ENCODE peak calls at places on chromosomes 4 and X, in four cellular contexts. One of them, this sample, is unnamed.

GRCh38 chrX:15497865-15498264 is 2.7 kb upstream of the BMX start:
- DNase-seq in K562: peak; percentile 82
- DNase-seq in WTC11: peak; percentile 69
- DNase-seq in HepG2: peak; percentile 24
- DNase-seq in this sample: no peak

GRCh38 chr4:134944115-134944514 is 742.5 kb upstream of the PABPC4L start:
- DNase-seq in K562: no peak
- DNase-seq in WTC11: no peak
- DNase-seq in HepG2: no peak
- DNase-seq in this sample: no peak

GRCh38 chrX:150504399-150505186 is 63.8 kb upstream of the MTM1 start:
- DNase-seq in K562: peak; percentile 6
- DNase-seq in WTC11: no peak
- DNase-seq in HepG2: no peak
- DNase-seq in this sample: no peak

GRCh38 chrX:50071507-50071906 is 129.3 kb downstream of the AKAP4 start:
- DNase-seq in K562: no peak
- DNase-seq in WTC11: no peak
- DNase-seq in HepG2: no peak
- DNase-seq in this sample: no peak

GRCh38 chrX:121642415-121642814 is 595.0 kb downstream of the GLUD2 start:
- DNase-seq in K562: no peak
- DNase-seq in WTC11: no peak
- DNase-seq in HepG2: no peak
- DNase-seq in this sample: no peak

GRCh38 chr4:113952452-113953029 is 26.9 kb downstream of the ARSJ start:
- DNase-seq in K562: peak; percentile 14
- DNase-seq in WTC11: peak; percentile 29
- DNase-seq in HepG2: peak; percentile 54
- DNase-seq in this sample: peak; percentile 12

GRCh38 chr4:22512306-22512705 is 3.6 kb downstream of the ADGRA3 start:
- DNase-seq in K562: no peak
- DNase-seq in WTC11: no peak
- DNase-seq in HepG2: no peak
- DNase-seq in this sample: no peak

GRCh38 chr4:4735136-4735754 is 124.2 kb upstream of the MSX1 start:
- DNase-seq in K562: no peak
- DNase-seq in WTC11: no peak
- DNase-seq in HepG2: no peak
- DNase-seq in this sample: no peak

GRCh38 chr4:109914356-109914755 is 1.7 kb downstream of the EGF start:
- DNase-seq in K562: no peak
- DNase-seq in WTC11: no peak
- DNase-seq in HepG2: no peak
- DNase-seq in this sample: no peak

GRCh38 chr4:70994387-70995099 is 1.1 kb downstream of the DCK start:
- DNase-seq in K562: peak; percentile 42
- DNase-seq in WTC11: no peak
- DNase-seq in HepG2: no peak
- DNase-seq in this sample: no peak

GRCh38 chr4:93788712-93789111 is 39.8 kb upstream of the ATOH1 start:
- DNase-seq in K562: peak; percentile 8
- DNase-seq in WTC11: no peak
- DNase-seq in HepG2: peak; percentile 7
- DNase-seq in this sample: no peak

GRCh38 chr4:186258216-186258811 is 7.7 kb upstream of the F11 start:
- DNase-seq in K562: no peak
- DNase-seq in WTC11: no peak
- DNase-seq in HepG2: no peak
- DNase-seq in this sample: no peak

GRCh38 chr4:141702472-141703182 is 66.2 kb downstream of the IL15 start:
- DNase-seq in K562: no peak
- DNase-seq in WTC11: peak; percentile 44
- DNase-seq in HepG2: no peak
- DNase-seq in this sample: no peak

GRCh38 chrX:151151668-151152267 is 24.6 kb upstream of the GPR50 start:
- DNase-seq in K562: peak; percentile 57
- DNase-seq in WTC11: peak; percentile 10
- DNase-seq in HepG2: peak; percentile 14
- DNase-seq in this sample: no peak

GRCh38 chr4:127250577-127250976 is 382.2 kb upstream of the INTU start:
- DNase-seq in K562: no peak
- DNase-seq in WTC11: no peak
- DNase-seq in HepG2: no peak
- DNase-seq in this sample: no peak

GRCh38 chrX:10166731-10167149 is 10.0 kb downstream of the CLCN4 start:
- DNase-seq in K562: no peak
- DNase-seq in WTC11: no peak
- DNase-seq in HepG2: peak; percentile 39
- DNase-seq in this sample: no peak

GRCh38 chrX:151896734-151897474 is 15.8 kb upstream of the MAGEA4 start:
- DNase-seq in K562: peak; percentile 20
- DNase-seq in WTC11: no peak
- DNase-seq in HepG2: no peak
- DNase-seq in this sample: no peak

GRCh38 chr4:123588631-123589223 is 192.1 kb downstream of the SPRY1 start:
- DNase-seq in K562: peak; percentile 23
- DNase-seq in WTC11: no peak
- DNase-seq in HepG2: peak; percentile 86
- DNase-seq in this sample: peak; percentile 84

GRCh38 chr4:101967697-101968346 is 177.3 kb downstream of the BANK1 start:
- DNase-seq in K562: no peak
- DNase-seq in WTC11: no peak
- DNase-seq in HepG2: no peak
- DNase-seq in this sample: no peak

GRCh38 chr4:721261-722171 is 15.9 kb downstream of the PCGF3 start:
- DNase-seq in K562: no peak
- DNase-seq in WTC11: no peak
- DNase-seq in HepG2: no peak
- DNase-seq in this sample: no peak

GRCh38 chrX:38335382-38335781 is 8.1 kb upstream of the RPGR start:
- DNase-seq in K562: no peak
- DNase-seq in WTC11: no peak
- DNase-seq in HepG2: no peak
- DNase-seq in this sample: no peak

GRCh38 chrX:150546711-150547153 is 21.7 kb upstream of the MTM1 start:
- DNase-seq in K562: no peak
- DNase-seq in WTC11: no peak
- DNase-seq in HepG2: no peak
- DNase-seq in this sample: no peak

GRCh38 chrX:143240658-143241057 is 214.9 kb downstream of the SPANXN4 start:
- DNase-seq in K562: no peak
- DNase-seq in WTC11: no peak
- DNase-seq in HepG2: no peak
- DNase-seq in this sample: no peak

GRCh38 chr4:72468904-72469502 is 100.0 kb downstream of the ADAMTS3 start:
- DNase-seq in K562: peak; percentile 40
- DNase-seq in WTC11: no peak
- DNase-seq in HepG2: peak; percentile 17
- DNase-seq in this sample: no peak

GRCh38 chr4:101022151-101023024 is 324.9 kb downstream of the PPP3CA start:
- DNase-seq in K562: no peak
- DNase-seq in WTC11: no peak
- DNase-seq in HepG2: no peak
- DNase-seq in this sample: no peak

GRCh38 chr4:87326460-87326859 is 3.8 kb upstream of the HSD17B13 start:
- DNase-seq in K562: no peak
- DNase-seq in WTC11: no peak
- DNase-seq in HepG2: no peak
- DNase-seq in this sample: no peak

GRCh38 chr4:95363966-95364365 is 184.8 kb downstream of the UNC5C start:
- DNase-seq in K562: no peak
- DNase-seq in WTC11: no peak
- DNase-seq in HepG2: no peak
- DNase-seq in this sample: no peak

GRCh38 chr4:73446336-73446938 is 10.4 kb downstream of the AFP start:
- DNase-seq in K562: peak; percentile 67
- DNase-seq in WTC11: no peak
- DNase-seq in HepG2: peak; percentile 78
- DNase-seq in this sample: no peak

GRCh38 chr4:93203708-93204107 is 624.8 kb upstream of the ATOH1 start:
- DNase-seq in K562: no peak
- DNase-seq in WTC11: no peak
- DNase-seq in HepG2: peak; percentile 6
- DNase-seq in this sample: no peak

GRCh38 chrX:42175843-42176242 is 252.5 kb upstream of the CASK start:
- DNase-seq in K562: no peak
- DNase-seq in WTC11: no peak
- DNase-seq in HepG2: no peak
- DNase-seq in this sample: no peak

GRCh38 chr4:15182600-15183222 is 180.4 kb downstream of the CPEB2 start:
- DNase-seq in K562: no peak
- DNase-seq in WTC11: no peak
- DNase-seq in HepG2: no peak
- DNase-seq in this sample: no peak

GRCh38 chr4:39559641-39560040 is 32.4 kb upstream of the UGDH start:
- DNase-seq in K562: no peak
- DNase-seq in WTC11: no peak
- DNase-seq in HepG2: no peak
- DNase-seq in this sample: no peak

GRCh38 chr4:39568805-39569204 is 41.6 kb upstream of the UGDH start:
- DNase-seq in K562: peak; percentile 11
- DNase-seq in WTC11: no peak
- DNase-seq in HepG2: no peak
- DNase-seq in this sample: peak; percentile 31

GRCh38 chr4:39565925-39566630 is 38.8 kb upstream of the UGDH start:
- DNase-seq in K562: no peak
- DNase-seq in WTC11: no peak
- DNase-seq in HepG2: no peak
- DNase-seq in this sample: no peak

GRCh38 chr4:39562792-39563191 is 35.6 kb upstream of the UGDH start:
- DNase-seq in K562: no peak
- DNase-seq in WTC11: no peak
- DNase-seq in HepG2: no peak
- DNase-seq in this sample: no peak

GRCh38 chr4:39563448-39563847 is 36.2 kb upstream of the UGDH start:
- DNase-seq in K562: no peak
- DNase-seq in WTC11: no peak
- DNase-seq in HepG2: no peak
- DNase-seq in this sample: no peak
- TF ChIP-seq TCF7 in K562: no peak
- TF ChIP-seq TCF7 in WTC11: no peak
- TF ChIP-seq TCF7 in HepG2: no peak
- TF ChIP-seq TCF7 in this sample: no peak

GRCh38 chr4:33974270-33974669 is 2270.0 kb downstream of the ARAP2 start:
- DNase-seq in K562: no peak
- DNase-seq in WTC11: no peak
- DNase-seq in HepG2: no peak
- DNase-seq in this sample: no peak
- TF ChIP-seq TCF7 in K562: no peak
- TF ChIP-seq TCF7 in WTC11: no peak
- TF ChIP-seq TCF7 in HepG2: no peak
- TF ChIP-seq TCF7 in this sample: no peak

GRCh38 chrX:23311731-23312130 is 22.9 kb upstream of the PTCHD1 start:
- DNase-seq in K562: no peak
- DNase-seq in WTC11: no peak
- DNase-seq in HepG2: no peak
- DNase-seq in this sample: no peak
- TF ChIP-seq TCF7 in K562: no peak
- TF ChIP-seq TCF7 in WTC11: no peak
- TF ChIP-seq TCF7 in HepG2: no peak
- TF ChIP-seq TCF7 in this sample: no peak

GRCh38 chrX:53330331-53330730 is 48.9 kb upstream of the IQSEC2 start:
- DNase-seq in K562: no peak
- DNase-seq in WTC11: no peak
- DNase-seq in HepG2: no peak
- DNase-seq in this sample: no peak
- TF ChIP-seq TCF7 in K562: no peak
- TF ChIP-seq TCF7 in WTC11: no peak
- TF ChIP-seq TCF7 in HepG2: no peak
- TF ChIP-seq TCF7 in this sample: no peak

GRCh38 chr4:147371661-147372060 is 109.2 kb upstream of the EDNRA start:
- DNase-seq in K562: no peak
- DNase-seq in WTC11: no peak
- DNase-seq in HepG2: no peak
- DNase-seq in this sample: no peak
- TF ChIP-seq TCF7 in K562: no peak
- TF ChIP-seq TCF7 in WTC11: no peak
- TF ChIP-seq TCF7 in HepG2: no peak
- TF ChIP-seq TCF7 in this sample: no peak

GRCh38 chr4:139223682-139224317 is 46.8 kb upstream of the ELF2 start:
- DNase-seq in K562: peak; percentile 34
- DNase-seq in WTC11: no peak
- DNase-seq in HepG2: no peak
- DNase-seq in this sample: no peak
- TF ChIP-seq TCF7 in K562: no peak
- TF ChIP-seq TCF7 in WTC11: no peak
- TF ChIP-seq TCF7 in HepG2: no peak
- TF ChIP-seq TCF7 in this sample: no peak

DNA sequence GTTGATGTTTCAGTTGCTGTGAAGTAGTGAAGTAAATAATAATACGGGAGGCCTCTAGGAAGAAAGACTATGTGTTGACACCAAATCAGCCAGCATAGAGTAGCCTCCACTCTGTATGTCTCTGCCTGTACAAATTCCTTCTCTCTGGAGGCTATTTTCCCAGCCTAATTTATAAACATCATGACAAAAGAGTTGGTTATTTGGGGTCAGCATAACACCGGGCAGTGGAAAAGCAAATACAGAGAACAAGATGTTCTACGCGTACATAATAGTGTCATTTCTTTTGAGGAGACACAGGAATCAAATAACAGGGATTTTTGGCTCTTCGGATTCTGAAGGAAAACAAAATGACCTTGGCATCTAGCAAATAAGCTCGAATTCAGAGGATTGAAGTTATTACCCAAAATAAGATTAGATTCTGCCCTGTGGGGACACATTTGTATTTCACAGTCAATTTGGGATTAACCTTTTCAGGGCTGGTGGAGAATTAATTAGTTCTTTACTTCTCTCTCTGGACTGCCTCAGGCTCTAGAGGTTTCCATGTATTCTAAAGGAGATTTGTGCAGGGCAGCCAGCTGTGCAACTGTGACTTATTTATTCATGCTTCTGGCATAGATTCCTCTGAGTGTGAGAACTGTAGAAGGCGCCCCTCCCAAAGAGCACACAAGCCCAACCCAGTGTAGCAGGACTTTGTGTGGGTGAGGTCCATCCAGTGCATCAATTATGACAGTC is 14.1 kb upstream of the SYTL4 start:
- DNase-seq in K562: peak; percentile 11
- DNase-seq in WTC11: no peak
- DNase-seq in HepG2: no peak
- DNase-seq in this sample: no peak
- TF ChIP-seq TCF7 in K562: no peak
- TF ChIP-seq TCF7 in WTC11: no peak
- TF ChIP-seq TCF7 in HepG2: no peak
- TF ChIP-seq TCF7 in this sample: no peak

This sample was measured in GM12878.